ENCODE peak calls at places on chromosome 6, in four cellular contexts. L is PC-3, R is neuronal stem cell, Z is SK-N-SH. O is an unnamed sample.

GRCh38 chr6:30837870-30838269 is 46.4 kb upstream of the DDR1 start:
- DNase-seq in L (peak), R (no peak), Z (no peak), O (no peak)

GRCh38 chr6:150417899-150418824 is 49.4 kb downstream of the IYD start:
- DNase-seq in L (peak), R (peak), Z (peak), O (peak)

GRCh38 chr6:97594834-97595233 is 311.8 kb upstream of the MMS22L start:
- DNase-seq in L (peak), R (no peak), Z (no peak), O (no peak)

GRCh38 chr6:52549428-52549827 is 27.4 kb downstream of the TRAM2 start:
- DNase-seq in L (no peak), R (no peak), Z (no peak), O (no peak)

GRCh38 chr6:142416179-142416578 is 114.4 kb downstream of the ADGRG6 start:
- DNase-seq in L (peak), R (no peak), Z (no peak), O (no peak)

GRCh38 chr6:10528170-10528981 is 7.2 kb downstream of the GCNT2 start:
- DNase-seq in L (peak), R (no peak), Z (no peak), O (no peak)

GRCh38 chr6:17413313-17413750 is 19.9 kb downstream of the CAP2 start:
- DNase-seq in L (peak), R (no peak), Z (no peak), O (no peak)

GRCh38 chr6:168196881-168197635 is 118.0 kb upstream of the FRMD1 start:
- DNase-seq in L (no peak), R (no peak), Z (no peak), O (no peak)

GRCh38 chr6:91730710-91731109 is 1143.8 kb upstream of the MAP3K7 start:
- DNase-seq in L (no peak), R (no peak), Z (no peak), O (no peak)

DNA sequence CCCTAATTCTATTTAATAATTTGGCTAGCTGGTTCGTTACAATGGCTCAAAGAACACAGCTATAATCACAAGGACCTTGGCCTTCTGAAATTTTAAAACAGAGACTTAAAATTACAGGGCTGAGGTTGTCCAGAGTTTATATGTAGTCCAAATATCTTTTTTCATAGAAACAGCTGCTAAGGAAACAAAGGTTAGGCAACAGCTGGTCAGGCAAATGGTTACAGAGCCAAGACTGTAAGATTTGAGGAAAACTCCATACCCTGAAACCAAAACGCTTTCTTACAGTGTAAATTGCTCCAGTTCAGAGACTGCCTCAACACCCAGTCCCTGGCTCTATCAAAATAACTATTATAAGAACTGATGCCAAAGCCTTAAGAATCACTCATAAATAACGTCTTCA is 9.7 kb upstream of the ARHGAP18 start:
- DNase-seq in L (no peak), R (no peak), Z (no peak), O (no peak)
- H2AFZ ChIP-seq in L (peak), R (no peak), Z (no peak), O (no peak)

GRCh38 chr6:98836025-98836961 is 1.9 kb downstream of the POU3F2 start:
- DNase-seq in L (no peak), R (no peak), Z (no peak), O (peak)
- H3K4me2 ChIP-seq in L (no peak), R (peak), Z (peak), O (peak)

GRCh38 chr6:166636191-166636938 is 9.3 kb upstream of the RPS6KA2 start:
- DNase-seq in L (no peak), R (no peak), Z (no peak), O (no peak)
- H3K9ac ChIP-seq in L (no peak), R (peak), Z (no peak), O (no peak)

DNA sequence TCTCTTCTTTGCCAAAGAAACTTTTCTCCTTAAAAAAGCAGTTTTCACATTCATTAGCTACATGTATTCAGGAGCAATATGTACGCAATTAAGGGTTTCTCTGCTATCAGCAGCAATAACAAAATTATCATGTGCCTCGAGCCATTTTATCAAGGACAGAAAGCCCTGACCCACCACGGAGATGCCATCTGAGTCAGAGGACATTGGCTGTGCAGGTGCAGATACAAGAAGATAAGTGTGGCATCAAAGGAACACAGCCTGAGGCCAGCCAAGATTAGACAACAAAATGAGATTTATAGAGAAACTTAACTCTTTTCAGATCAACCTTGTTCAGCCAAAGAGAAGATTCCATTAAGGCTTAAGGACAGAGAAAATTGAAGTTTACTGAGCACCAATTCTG is 115.2 kb upstream of the LGSN start:
- DNase-seq in L (no peak), R (no peak), Z (no peak), O (no peak)
- H2AFZ ChIP-seq in L (no peak), R (no peak), Z (no peak), O (no peak)

DNA sequence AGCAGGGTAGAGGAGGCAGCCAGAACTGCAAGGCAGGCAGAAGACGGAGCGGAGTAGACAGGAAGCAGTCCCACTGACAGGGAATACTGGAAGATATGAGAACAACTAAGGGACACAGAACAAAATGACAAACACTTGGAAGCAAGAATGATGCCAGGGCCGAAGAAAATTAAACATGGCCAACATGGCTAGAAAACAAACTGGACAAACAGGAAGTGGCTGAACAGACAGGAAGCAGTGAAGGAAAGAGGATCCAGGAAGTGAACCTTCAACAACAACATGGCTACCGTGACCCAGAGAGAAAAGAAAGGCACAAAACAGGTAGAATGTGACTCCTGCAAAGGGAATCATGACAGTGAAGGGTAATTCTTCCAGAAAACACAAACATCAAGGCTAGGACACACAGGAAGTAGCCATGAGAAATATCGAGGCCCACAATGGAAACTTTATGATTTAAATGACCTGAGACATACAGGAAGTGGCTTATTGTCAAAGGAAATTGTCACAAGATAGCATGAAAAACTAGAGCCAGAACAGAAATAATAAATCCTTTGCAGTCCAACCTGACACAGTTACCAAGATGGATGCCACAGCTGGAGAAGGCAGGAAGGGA is 9.1 kb downstream of the COL11A2 start:
- DNase-seq in L (no peak), R (no peak), Z (no peak), O (no peak)
- H3K4me2 ChIP-seq in L (no peak), R (no peak), Z (no peak), O (no peak)

DNA sequence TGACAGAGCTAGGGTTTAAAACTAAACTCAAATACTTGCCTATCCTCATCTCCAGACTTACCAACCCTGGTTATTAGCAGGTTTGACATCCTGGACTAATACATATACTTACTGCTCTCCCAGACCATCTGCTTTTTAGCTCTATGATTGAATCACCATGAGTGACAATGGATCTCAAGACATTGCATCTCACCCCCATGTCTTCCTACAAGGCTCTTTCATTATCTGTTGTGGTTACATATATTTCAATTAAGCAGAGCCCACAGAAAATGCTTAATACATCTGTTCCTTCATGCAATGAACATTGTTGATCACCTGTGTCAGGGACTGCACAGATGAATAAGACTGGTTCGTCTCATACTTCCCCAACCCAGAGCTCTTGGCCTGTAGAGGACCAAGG is 19.4 kb downstream of the SAMD3 start:
- DNase-seq in L (no peak), R (no peak), Z (no peak), O (no peak)
- H3K9ac ChIP-seq in L (no peak), R (no peak), Z (no peak), O (no peak)

GRCh38 chr6:123508290-123508689 is 128.5 kb downstream of the TRDN start:
- DNase-seq in L (no peak), R (no peak), Z (no peak), O (no peak)
- H2AFZ ChIP-seq in L (no peak), R (no peak), Z (no peak), O (no peak)

GRCh38 chr6:136738178-136739057 is 53.9 kb downstream of the MAP3K5 start:
- DNase-seq in L (no peak), R (no peak), Z (no peak), O (no peak)

GRCh38 chr6:136736281-136736960 is 55.9 kb downstream of the MAP3K5 start:
- DNase-seq in L (no peak), R (no peak), Z (no peak), O (no peak)

GRCh38 chr6:136739071-136739470 is 53.2 kb downstream of the MAP3K5 start:
- DNase-seq in L (no peak), R (no peak), Z (no peak), O (no peak)

GRCh38 chr6:136737343-136738177 is 54.7 kb downstream of the MAP3K5 start:
- DNase-seq in L (no peak), R (no peak), Z (no peak), O (no peak)

GRCh38 chr6:136734977-136735376 is 57.3 kb downstream of the MAP3K5 start:
- DNase-seq in L (no peak), R (no peak), Z (no peak), O (no peak)
- H3K4me2 ChIP-seq in L (no peak), R (no peak), Z (no peak), O (no peak)

GRCh38 chr6:35167505-35167904 is 26.4 kb upstream of the TCP11 start:
- DNase-seq in L (no peak), R (no peak), Z (no peak), O (no peak)

GRCh38 chr6:35173068-35174042 is 32.2 kb upstream of the TCP11 start:
- DNase-seq in L (peak), R (no peak), Z (no peak), O (no peak)

GRCh38 chr6:35170891-35171290 is 29.8 kb upstream of the TCP11 start:
- DNase-seq in L (no peak), R (no peak), Z (no peak), O (no peak)

GRCh38 chr6:35168461-35168861 is 27.3 kb upstream of the TCP11 start:
- DNase-seq in L (no peak), R (peak), Z (no peak), O (peak)

GRCh38 chr6:35170166-35170565 is 29.0 kb upstream of the TCP11 start:
- DNase-seq in L (no peak), R (no peak), Z (no peak), O (no peak)
- H3K9ac ChIP-seq in L (no peak), R (no peak), Z (no peak), O (no peak)

DNA sequence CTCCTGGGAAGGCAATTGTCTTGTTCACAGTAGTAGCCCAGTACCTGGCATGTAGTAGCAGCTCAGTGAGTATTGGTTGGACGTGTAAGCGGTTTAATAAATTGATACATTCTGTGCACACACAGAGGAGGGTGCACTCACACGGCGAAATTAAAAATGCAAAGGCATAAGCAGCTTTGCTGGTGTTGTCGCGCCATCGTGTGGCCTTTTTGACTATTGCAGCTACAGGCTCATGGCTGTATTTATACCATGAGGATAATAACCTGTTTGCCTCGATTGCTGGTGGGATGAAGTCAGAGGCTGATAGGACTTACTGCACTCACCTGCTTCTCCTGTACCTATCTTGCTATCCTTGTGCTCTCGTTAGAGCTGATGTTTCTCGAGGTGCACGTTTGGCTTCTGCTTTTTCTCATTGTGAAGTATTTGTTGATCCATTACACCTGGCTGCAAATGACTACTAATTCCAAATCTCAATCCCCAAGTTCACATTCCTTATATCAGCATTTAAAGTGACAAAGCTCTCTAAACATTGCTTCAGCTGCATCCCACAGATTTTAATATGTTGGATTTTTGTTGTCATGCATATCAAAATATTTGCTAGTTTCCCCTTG is 61.5 kb downstream of the TBXT start:
- DNase-seq in L (peak), R (peak), Z (peak), O (peak)
- H2AFZ ChIP-seq in L (no peak), R (no peak), Z (no peak), O (peak)

O was measured in neural progenitor cell.